ENCODE peak calls at places on chromosome 6, in nine cellular contexts. H is stimulated activated CD8-positive, alpha-beta memory T cell treated with anti-CD3 and anti-CD28 coated beads, Interleukin-4, amount 100 ng/mL, for 24 hours; X is CD8-positive, alpha-beta T cell; M is GM12865; Y is naive thymus-derived CD4-positive, alpha-beta T cell; P is foreskin keratinocyte; N is NCI-H1105; O is NCI-H460; L is HCEC 1CT. A is an unnamed sample.

GRCh38 chr6:144397141-144397540 is 112.0 kb downstream of the UTRN start:
- DNase-seq in M (no peak), N (no peak), L (no peak), O (no peak), P (no peak), H (no peak), X (no peak), Y (no peak), A (no peak)

GRCh38 chr6:130513770-130514169 is 148.0 kb downstream of the TMEM200A start:
- DNase-seq in H (no peak), O (no peak), L (peak; percentile 57), N (no peak), Y (peak; percentile 71), X (peak; percentile 2), M (peak; percentile 59), P (peak; percentile 53), A (no peak)

GRCh38 chr6:148323344-148323743 is 19.3 kb upstream of the SASH1 start:
- DNase-seq in M (no peak), N (no peak), O (no peak), L (peak; percentile 69), Y (no peak), H (no peak), P (no peak), X (no peak), A (no peak)

GRCh38 chr6:33589723-33590530 is 9.9 kb upstream of the BAK1 start:
- DNase-seq in M (peak; percentile 73), P (peak; percentile 89), Y (no peak), O (peak; percentile 47), N (no peak), X (no peak), H (no peak), L (peak; percentile 99), A (peak; percentile 77)

GRCh38 chr6:118679293-118679692 is 27.9 kb upstream of the CEP85L start:
- DNase-seq in H (no peak), P (no peak), N (no peak), M (no peak), O (peak; percentile 13), L (peak; percentile 36), Y (no peak), X (no peak), A (no peak)

GRCh38 chr6:113451030-113451429 is 406.1 kb upstream of the MARCKS start:
- DNase-seq in X (no peak), M (no peak), H (no peak), P (no peak), L (no peak), O (no peak), Y (no peak), N (no peak), A (no peak)

GRCh38 chr6:151294561-151295101 is 54.9 kb downstream of the AKAP12 start:
- DNase-seq in Y (no peak), P (no peak), O (no peak), N (no peak), M (no peak), H (no peak), L (no peak), X (no peak), A (no peak)

GRCh38 chr6:31661867-31662723 is 1.5 kb upstream of the C6orf47 start:
- DNase-seq in N (no peak), L (no peak), M (peak; percentile 37), H (no peak), X (no peak), Y (no peak), P (no peak), O (no peak), A (no peak)

GRCh38 chr6:89117285-89118108 is at the start of gene SRSF12:
- DNase-seq in O (peak; percentile 3), N (peak; percentile 68), H (peak; percentile 26), Y (peak; percentile 5), P (no peak), L (peak; percentile 9), M (peak; percentile 63), X (no peak), A (no peak)

GRCh38 chr6:133254552-133255228 is 13.5 kb downstream of the EYA4 start:
- DNase-seq in L (peak; percentile 85), O (peak; percentile 76), P (no peak), N (no peak), H (no peak), M (no peak), X (no peak), Y (no peak), A (no peak)

GRCh38 chr6:15904651-15905376 is 224.1 kb upstream of the MYLIP start:
- DNase-seq in O (no peak), N (no peak), H (no peak), Y (no peak), P (no peak), X (no peak), L (no peak), M (no peak), A (no peak)

GRCh38 chr6:3086282-3086946 is 18.1 kb downstream of the RIPK1 start:
- DNase-seq in M (no peak), L (no peak), Y (no peak), X (no peak), P (no peak), H (no peak), N (no peak), O (no peak), A (no peak)

GRCh38 chr6:152948150-152948768 is 34.6 kb downstream of the FBXO5 start:
- DNase-seq in H (no peak), O (peak; percentile 33), N (peak; percentile 11), P (no peak), X (no peak), M (peak; percentile 45), L (peak; percentile 51), Y (no peak), A (no peak)

GRCh38 chr6:124073021-124073420 is 269.4 kb downstream of the NKAIN2 start:
- DNase-seq in L (no peak), O (no peak), Y (no peak), N (no peak), X (no peak), P (no peak), M (no peak), H (no peak), A (no peak)

GRCh38 chr6:149830731-149831379 is 33.3 kb downstream of the LRP11 start:
- DNase-seq in N (no peak), X (no peak), H (no peak), Y (no peak), O (no peak), L (peak; percentile 29), M (no peak), P (no peak), A (no peak)

GRCh38 chr6:14744212-14744556 is 501.7 kb upstream of the JARID2 start:
- DNase-seq in X (no peak), L (no peak), M (no peak), N (no peak), O (no peak), H (no peak), P (no peak), Y (no peak), A (no peak)

GRCh38 chr6:169921853-169922779 is 170.7 kb downstream of the ERMARD start:
- DNase-seq in L (no peak), N (no peak), X (no peak), M (no peak), O (no peak), P (no peak), H (peak; percentile 45), Y (no peak), A (no peak)

GRCh38 chr6:117233146-117233545 is 32.2 kb upstream of the VGLL2 start:
- DNase-seq in Y (no peak), H (no peak), N (no peak), L (peak; percentile 28), P (no peak), M (no peak), X (no peak), O (no peak), A (no peak)

GRCh38 chr6:51953246-51953645 is 134.2 kb downstream of the PKHD1 start:
- DNase-seq in M (no peak), Y (no peak), O (no peak), L (no peak), H (no peak), N (no peak), X (no peak), P (no peak), A (no peak)

GRCh38 chr6:110125361-110125760 is 54.1 kb downstream of the WASF1 start:
- DNase-seq in N (peak; percentile 69), H (no peak), L (no peak), X (no peak), M (no peak), Y (no peak), P (no peak), O (no peak), A (no peak)

GRCh38 chr6:19804362-19805145 is 32.6 kb upstream of the ID4 start:
- DNase-seq in X (no peak), M (peak; percentile 77), N (peak; percentile 96), P (peak; percentile 56), H (peak; percentile 55), L (peak; percentile 95), O (peak; percentile 85), Y (no peak), A (no peak)

GRCh38 chr6:44925100-44925739 is 402.9 kb upstream of the RUNX2 start:
- DNase-seq in P (peak; percentile 54), H (no peak), O (no peak), Y (peak; percentile 57), M (peak; percentile 49), N (peak; percentile 42), L (no peak), X (no peak), A (no peak)

GRCh38 chr6:22940571-22941290 is 371.4 kb downstream of the HDGFL1 start:
- DNase-seq in N (no peak), P (no peak), H (no peak), L (no peak), M (no peak), X (no peak), O (no peak), Y (no peak), A (no peak)

GRCh38 chr6:7441048-7441775 is 51.6 kb downstream of the RIOK1 start:
- DNase-seq in X (no peak), M (no peak), P (no peak), L (no peak), H (no peak), O (no peak), Y (no peak), N (no peak), A (no peak)

GRCh38 chr6:151087861-151088598 is 151.7 kb upstream of the AKAP12 start:
- DNase-seq in O (no peak), L (no peak), H (no peak), P (no peak), M (no peak), Y (no peak), N (no peak), X (no peak), A (no peak)

GRCh38 chr6:34709386-34709785 is 12.8 kb upstream of the ILRUN start:
- DNase-seq in X (no peak), H (no peak), O (no peak), M (no peak), L (peak; percentile 11), N (no peak), P (no peak), Y (no peak), A (no peak)

GRCh38 chr6:119742188-119742803 is 392.7 kb upstream of the MAN1A1 start:
- DNase-seq in N (peak; percentile 34), Y (peak; percentile 2), M (peak; percentile 73), P (no peak), X (peak; percentile 13), L (peak; percentile 48), H (peak; percentile 42), O (peak; percentile 30), A (peak; percentile 44)

GRCh38 chr6:110053395-110054240 is 75.5 kb downstream of the GPR6 start:
- DNase-seq in M (peak; percentile 45), H (no peak), X (no peak), O (peak; percentile 36), Y (no peak), L (peak; percentile 61), N (peak; percentile 55), P (no peak), A (no peak)

GRCh38 chr6:50661636-50662035 is 51.7 kb upstream of the TFAP2D start:
- DNase-seq in M (no peak), O (no peak), H (no peak), L (no peak), P (no peak), Y (no peak), N (no peak), X (no peak), A (no peak)

GRCh38 chr6:27177454-27178000 is 70.0 kb upstream of the PRSS16 start:
- DNase-seq in P (peak; percentile 85), O (peak; percentile 86), H (peak; percentile 49), X (peak; percentile 46), N (peak; percentile 56), M (peak; percentile 94), L (peak; percentile 87), Y (peak; percentile 57), A (peak; percentile 58)

GRCh38 chr6:142842423-142843261 is 102.3 kb downstream of the HIVEP2 start:
- DNase-seq in X (no peak), M (peak; percentile 95), Y (peak; percentile 41), N (no peak), H (no peak), P (no peak), L (peak; percentile 32), O (no peak), A (peak; percentile 25)